ENCODE peak calls at places on chromosomes 1 and 21, in six cellular contexts. One of them, this sample, is unnamed.

GRCh38 chr1:15153842-15154479 is 414 bp downstream of the TMEM51 start:
- DNase-seq in fibroblast of lung: peak
- DNase-seq in NCI-H2029: peak
- DNase-seq in stimulated activated CD4-positive, alpha-beta T cell treated with anti-CD3 and anti-CD28 coated beads, Interleukin-2, amount 100 ng/mL, for 4 hours: no peak
- DNase-seq in H9: peak
- DNase-seq in NCI-H146: peak
- DNase-seq in this sample: peak

GRCh38 chr1:13546791-13547190 is 33.0 kb upstream of the LRRC38 start:
- DNase-seq in fibroblast of lung: no peak
- DNase-seq in NCI-H2029: no peak
- DNase-seq in stimulated activated CD4-positive, alpha-beta T cell treated with anti-CD3 and anti-CD28 coated beads, Interleukin-2, amount 100 ng/mL, for 4 hours: no peak
- DNase-seq in H9: no peak
- DNase-seq in NCI-H146: no peak
- DNase-seq in this sample: no peak

GRCh38 chr21:28336299-28336698 is 656.4 kb downstream of the LTN1 start:
- DNase-seq in fibroblast of lung: peak
- DNase-seq in NCI-H2029: no peak
- DNase-seq in stimulated activated CD4-positive, alpha-beta T cell treated with anti-CD3 and anti-CD28 coated beads, Interleukin-2, amount 100 ng/mL, for 4 hours: no peak
- DNase-seq in H9: no peak
- DNase-seq in NCI-H146: no peak
- DNase-seq in this sample: peak

GRCh38 chr1:244836135-244836521 is 670 bp downstream of the COX20 start:
- DNase-seq in fibroblast of lung: peak
- DNase-seq in NCI-H2029: no peak
- DNase-seq in stimulated activated CD4-positive, alpha-beta T cell treated with anti-CD3 and anti-CD28 coated beads, Interleukin-2, amount 100 ng/mL, for 4 hours: no peak
- DNase-seq in H9: no peak
- DNase-seq in NCI-H146: peak
- DNase-seq in this sample: peak

GRCh38 chr1:151267760-151268159 is 13.2 kb downstream of the PSMD4 start:
- DNase-seq in fibroblast of lung: no peak
- DNase-seq in NCI-H2029: no peak
- DNase-seq in stimulated activated CD4-positive, alpha-beta T cell treated with anti-CD3 and anti-CD28 coated beads, Interleukin-2, amount 100 ng/mL, for 4 hours: no peak
- DNase-seq in H9: no peak
- DNase-seq in NCI-H146: no peak
- DNase-seq in this sample: no peak

GRCh38 chr1:90821793-90822359 is 104.8 kb upstream of the BARHL2 start:
- DNase-seq in fibroblast of lung: no peak
- DNase-seq in NCI-H2029: no peak
- DNase-seq in stimulated activated CD4-positive, alpha-beta T cell treated with anti-CD3 and anti-CD28 coated beads, Interleukin-2, amount 100 ng/mL, for 4 hours: no peak
- DNase-seq in H9: no peak
- DNase-seq in NCI-H146: no peak
- DNase-seq in this sample: peak

GRCh38 chr1:166920561-166921475 is 44.8 kb upstream of the TADA1 start:
- DNase-seq in fibroblast of lung: no peak
- DNase-seq in NCI-H2029: no peak
- DNase-seq in stimulated activated CD4-positive, alpha-beta T cell treated with anti-CD3 and anti-CD28 coated beads, Interleukin-2, amount 100 ng/mL, for 4 hours: no peak
- DNase-seq in H9: peak
- DNase-seq in NCI-H146: no peak
- DNase-seq in this sample: peak

GRCh38 chr1:246020231-246020954 is 486.7 kb downstream of the SMYD3 start:
- DNase-seq in fibroblast of lung: no peak
- DNase-seq in NCI-H2029: no peak
- DNase-seq in stimulated activated CD4-positive, alpha-beta T cell treated with anti-CD3 and anti-CD28 coated beads, Interleukin-2, amount 100 ng/mL, for 4 hours: no peak
- DNase-seq in H9: no peak
- DNase-seq in NCI-H146: no peak
- DNase-seq in this sample: no peak

GRCh38 chr1:160377585-160378206 is 10.8 kb downstream of the NHLH1 start:
- DNase-seq in fibroblast of lung: no peak
- DNase-seq in NCI-H2029: no peak
- DNase-seq in stimulated activated CD4-positive, alpha-beta T cell treated with anti-CD3 and anti-CD28 coated beads, Interleukin-2, amount 100 ng/mL, for 4 hours: no peak
- DNase-seq in H9: peak
- DNase-seq in NCI-H146: no peak
- DNase-seq in this sample: no peak

GRCh38 chr21:35503646-35504045 is 454.5 kb upstream of the RUNX1 start:
- DNase-seq in fibroblast of lung: no peak
- DNase-seq in NCI-H2029: no peak
- DNase-seq in stimulated activated CD4-positive, alpha-beta T cell treated with anti-CD3 and anti-CD28 coated beads, Interleukin-2, amount 100 ng/mL, for 4 hours: no peak
- DNase-seq in H9: no peak
- DNase-seq in NCI-H146: peak
- DNase-seq in this sample: no peak

GRCh38 chr1:88685239-88685604 is 1.1 kb downstream of the PKN2 start:
- DNase-seq in fibroblast of lung: peak
- DNase-seq in NCI-H2029: no peak
- DNase-seq in stimulated activated CD4-positive, alpha-beta T cell treated with anti-CD3 and anti-CD28 coated beads, Interleukin-2, amount 100 ng/mL, for 4 hours: no peak
- DNase-seq in H9: no peak
- DNase-seq in NCI-H146: no peak
- DNase-seq in this sample: peak

GRCh38 chr1:247487057-247487456 is 29.2 kb upstream of the OR2B11 start:
- DNase-seq in fibroblast of lung: peak
- DNase-seq in NCI-H2029: no peak
- DNase-seq in stimulated activated CD4-positive, alpha-beta T cell treated with anti-CD3 and anti-CD28 coated beads, Interleukin-2, amount 100 ng/mL, for 4 hours: peak
- DNase-seq in H9: peak
- DNase-seq in NCI-H146: no peak
- DNase-seq in this sample: peak

GRCh38 chr1:64856564-64856963 is 109.8 kb downstream of the JAK1 start:
- DNase-seq in fibroblast of lung: peak
- DNase-seq in NCI-H2029: peak
- DNase-seq in stimulated activated CD4-positive, alpha-beta T cell treated with anti-CD3 and anti-CD28 coated beads, Interleukin-2, amount 100 ng/mL, for 4 hours: no peak
- DNase-seq in H9: no peak
- DNase-seq in NCI-H146: no peak
- DNase-seq in this sample: peak

GRCh38 chr1:113681596-113682337 is 77.5 kb downstream of the PHTF1 start:
- DNase-seq in fibroblast of lung: no peak
- DNase-seq in NCI-H2029: no peak
- DNase-seq in stimulated activated CD4-positive, alpha-beta T cell treated with anti-CD3 and anti-CD28 coated beads, Interleukin-2, amount 100 ng/mL, for 4 hours: no peak
- DNase-seq in H9: no peak
- DNase-seq in NCI-H146: no peak
- DNase-seq in this sample: no peak

GRCh38 chr1:14976260-14976659 is 177.3 kb upstream of the TMEM51 start:
- DNase-seq in fibroblast of lung: no peak
- DNase-seq in NCI-H2029: no peak
- DNase-seq in stimulated activated CD4-positive, alpha-beta T cell treated with anti-CD3 and anti-CD28 coated beads, Interleukin-2, amount 100 ng/mL, for 4 hours: no peak
- DNase-seq in H9: no peak
- DNase-seq in NCI-H146: no peak
- DNase-seq in this sample: no peak

GRCh38 chr1:115506523-115507255 is 135.1 kb upstream of the VANGL1 start:
- DNase-seq in fibroblast of lung: no peak
- DNase-seq in NCI-H2029: no peak
- DNase-seq in stimulated activated CD4-positive, alpha-beta T cell treated with anti-CD3 and anti-CD28 coated beads, Interleukin-2, amount 100 ng/mL, for 4 hours: no peak
- DNase-seq in H9: no peak
- DNase-seq in NCI-H146: peak
- DNase-seq in this sample: no peak

GRCh38 chr1:192311281-192311680 is 5.5 kb upstream of the RGS21 start:
- DNase-seq in fibroblast of lung: peak
- DNase-seq in NCI-H2029: no peak
- DNase-seq in stimulated activated CD4-positive, alpha-beta T cell treated with anti-CD3 and anti-CD28 coated beads, Interleukin-2, amount 100 ng/mL, for 4 hours: no peak
- DNase-seq in H9: no peak
- DNase-seq in NCI-H146: peak
- DNase-seq in this sample: peak

GRCh38 chr1:154182342-154183044 is 9.4 kb downstream of the TPM3 start:
- DNase-seq in fibroblast of lung: peak
- DNase-seq in NCI-H2029: peak
- DNase-seq in stimulated activated CD4-positive, alpha-beta T cell treated with anti-CD3 and anti-CD28 coated beads, Interleukin-2, amount 100 ng/mL, for 4 hours: peak
- DNase-seq in H9: peak
- DNase-seq in NCI-H146: peak
- DNase-seq in this sample: peak

GRCh38 chr1:217313096-217313495 is 317.8 kb downstream of the GPATCH2 start:
- DNase-seq in fibroblast of lung: no peak
- DNase-seq in NCI-H2029: no peak
- DNase-seq in stimulated activated CD4-positive, alpha-beta T cell treated with anti-CD3 and anti-CD28 coated beads, Interleukin-2, amount 100 ng/mL, for 4 hours: no peak
- DNase-seq in H9: no peak
- DNase-seq in NCI-H146: no peak
- DNase-seq in this sample: no peak

GRCh38 chr1:30452925-30453324 is 270.5 kb downstream of the MATN1 start:
- DNase-seq in fibroblast of lung: no peak
- DNase-seq in NCI-H2029: no peak
- DNase-seq in stimulated activated CD4-positive, alpha-beta T cell treated with anti-CD3 and anti-CD28 coated beads, Interleukin-2, amount 100 ng/mL, for 4 hours: no peak
- DNase-seq in H9: peak
- DNase-seq in NCI-H146: no peak
- DNase-seq in this sample: no peak

GRCh38 chr1:27109103-27109822 is 45.7 kb downstream of the SLC9A1 start:
- DNase-seq in fibroblast of lung: no peak
- DNase-seq in NCI-H2029: no peak
- DNase-seq in stimulated activated CD4-positive, alpha-beta T cell treated with anti-CD3 and anti-CD28 coated beads, Interleukin-2, amount 100 ng/mL, for 4 hours: no peak
- DNase-seq in H9: peak
- DNase-seq in NCI-H146: no peak
- DNase-seq in this sample: peak

GRCh38 chr1:213983589-213984386 is 4.0 kb upstream of the PROX1 start:
- DNase-seq in fibroblast of lung: no peak
- DNase-seq in NCI-H2029: no peak
- DNase-seq in stimulated activated CD4-positive, alpha-beta T cell treated with anti-CD3 and anti-CD28 coated beads, Interleukin-2, amount 100 ng/mL, for 4 hours: no peak
- DNase-seq in H9: no peak
- DNase-seq in NCI-H146: peak
- DNase-seq in this sample: peak

GRCh38 chr1:172069535-172069934 is 228.2 kb downstream of the DNM3 start:
- DNase-seq in fibroblast of lung: peak
- DNase-seq in NCI-H2029: no peak
- DNase-seq in stimulated activated CD4-positive, alpha-beta T cell treated with anti-CD3 and anti-CD28 coated beads, Interleukin-2, amount 100 ng/mL, for 4 hours: no peak
- DNase-seq in H9: no peak
- DNase-seq in NCI-H146: no peak
- DNase-seq in this sample: no peak

This sample was measured in DMS53.